ENCODE peak calls at places on chromosomes 3 and 15, in ten cellular contexts. F is H1, D is tibial nerve, V is mesendoderm, I is astrocyte, J is neural progenitor cell, Q is hepatocyte, N is endothelial cell of umbilical vein, Y is DND-41, S is colonic mucosa. K is an unnamed sample.

GRCh38 chr3:109339714-109340648 is 2.6 kb upstream of the DPPA4 start:
- DNase-seq in I (no peak), J (no peak), N (no peak), S (no peak), Q (no peak), D (no peak), V (peak; percentile 67), Y (no peak), F (no peak), K (no peak)

GRCh38 chr3:188863999-188864406 is 307.8 kb upstream of the TPRG1 start:
- DNase-seq in D (no peak), V (no peak), Q (no peak), N (no peak), I (peak; percentile 86), S (no peak), Y (no peak), F (no peak), J (no peak), K (no peak)

GRCh38 chr3:8341853-8342252 is 159.8 kb upstream of the LMCD1 start:
- DNase-seq in I (no peak), D (no peak), N (no peak), J (no peak), Y (no peak), F (no peak), V (no peak), Q (no peak), S (no peak), K (no peak)

GRCh38 chr3:108036984-108037741 is 53.7 kb downstream of the CD47 start:
- DNase-seq in J (no peak), S (no peak), N (no peak), D (no peak), I (peak; percentile 16), V (no peak), F (no peak), Y (no peak), Q (no peak), K (no peak)

GRCh38 chr3:80192871-80193270 is 425.1 kb upstream of the ROBO1 start:
- DNase-seq in V (no peak), Y (no peak), F (no peak), S (no peak), N (peak; percentile 74), D (no peak), I (peak; percentile 29), J (no peak), Q (no peak), K (peak; percentile 34)

GRCh38 chr3:139130390-139131140 is 85.9 kb upstream of the PRR23C start:
- DNase-seq in I (no peak), V (no peak), Q (no peak), F (no peak), J (no peak), S (no peak), N (no peak), Y (no peak), D (no peak), K (no peak)

GRCh38 chr15:75554717-75555116 is 24.4 kb downstream of the PTPN9 start:
- DNase-seq in N (no peak), Y (no peak), S (no peak), Q (no peak), D (no peak), F (no peak), V (no peak), J (peak; percentile 5), I (peak; percentile 54), K (peak; percentile 53)

GRCh38 chr3:66502267-66502874 is 1.5 kb upstream of the LRIG1 start:
- DNase-seq in S (no peak), V (no peak), N (no peak), J (no peak), F (no peak), D (no peak), Y (no peak), I (no peak), Q (no peak), K (no peak)

DNA sequence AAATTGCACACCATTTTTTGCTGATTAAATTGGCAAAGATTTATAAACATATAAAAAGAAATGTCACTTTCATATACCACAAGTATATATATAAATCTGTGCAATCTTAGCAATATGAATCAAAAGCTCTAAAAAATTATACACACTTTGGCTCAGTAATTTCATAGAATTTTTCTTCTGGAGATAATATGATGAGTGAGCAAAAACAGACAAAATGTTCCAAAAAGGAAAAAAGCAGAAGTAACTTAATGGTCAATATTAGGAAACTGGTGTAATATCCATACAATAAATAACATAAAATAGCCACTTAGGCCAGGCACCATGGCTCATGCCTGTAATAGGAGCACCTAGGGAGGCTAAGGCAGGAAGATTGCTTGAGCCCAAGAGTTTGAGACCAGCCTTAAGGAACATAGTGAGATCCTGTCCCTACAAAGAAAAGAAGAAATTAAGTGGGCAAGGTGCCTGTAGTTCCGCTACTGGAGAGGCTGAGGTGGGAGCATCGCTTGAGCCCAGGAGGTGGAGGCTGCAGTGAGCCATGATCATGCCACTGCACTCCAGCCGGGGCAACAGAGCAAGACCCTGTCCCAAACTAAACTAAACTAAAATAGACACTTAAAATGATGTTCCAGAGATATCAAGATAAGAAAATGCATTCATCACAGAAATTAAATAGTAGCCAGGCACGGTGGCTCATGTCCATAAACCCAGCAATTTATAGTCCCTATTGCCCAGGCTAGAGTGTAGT is 52.1 kb downstream of the TFDP2 start:
- DNase-seq in N (no peak), I (no peak), S (no peak), F (no peak), J (no peak), V (no peak), D (no peak), Y (no peak), Q (no peak), K (no peak)
- H3K27ac ChIP-seq in N (no peak overlapping the region), I (no peak overlapping the region), S (no peak overlapping the region), F (no peak overlapping the region), J (no peak overlapping the region), V (no peak overlapping the region), D (no peak overlapping the region), Y (peak overlapping the region; percentile 95), Q (no peak overlapping the region), K (no peak overlapping the region)

GRCh38 chr3:141915016-141915415 is 38.6 kb downstream of the ATP1B3 start:
- DNase-seq in S (no peak), F (no peak), V (no peak), J (no peak), I (peak; percentile 42), N (no peak), Y (no peak), Q (no peak), D (no peak), K (peak; percentile 28)

GRCh38 chr3:141915766-141916165 is 39.3 kb downstream of the ATP1B3 start:
- DNase-seq in Y (no peak), S (no peak), J (no peak), Q (no peak), I (peak; percentile 52), D (no peak), V (no peak), F (no peak), N (no peak), K (no peak)

GRCh38 chr3:141909408-141909807 is 33.0 kb downstream of the ATP1B3 start:
- DNase-seq in N (no peak), J (no peak), F (no peak), I (no peak), V (no peak), S (no peak), Q (no peak), Y (no peak), D (no peak), K (no peak)

GRCh38 chr3:141914311-141914710 is 37.9 kb downstream of the ATP1B3 start:
- DNase-seq in N (no peak), I (no peak), F (no peak), V (no peak), S (no peak), Y (no peak), D (no peak), J (no peak), Q (no peak), K (no peak)

GRCh38 chr3:141913150-141913811 is 36.8 kb downstream of the ATP1B3 start:
- DNase-seq in S (peak; percentile 56), D (peak; percentile 43), I (peak; percentile 34), V (peak; percentile 79), Q (peak; percentile 55), Y (peak; percentile 62), J (peak; percentile 63), N (peak; percentile 71), F (no peak), K (peak; percentile 56)
- H3K36me3 ChIP-seq in S (peaks cover 3% of the 10 kb centered on the region), D (peaks cover 3% of the 10 kb centered on the region), I (peaks cover 28% of the 10 kb centered on the region), V (peaks cover 3% of the 10 kb centered on the region), Q (no peaks in the 10 kb centered on the region), Y (peaks cover 88% of the 10 kb centered on the region), J (peaks cover 19% of the 10 kb centered on the region), N (peaks cover 13% of the 10 kb centered on the region), F (peaks cover 2% of the 10 kb centered on the region), K (peaks cover 35% of the 10 kb centered on the region)

DNA sequence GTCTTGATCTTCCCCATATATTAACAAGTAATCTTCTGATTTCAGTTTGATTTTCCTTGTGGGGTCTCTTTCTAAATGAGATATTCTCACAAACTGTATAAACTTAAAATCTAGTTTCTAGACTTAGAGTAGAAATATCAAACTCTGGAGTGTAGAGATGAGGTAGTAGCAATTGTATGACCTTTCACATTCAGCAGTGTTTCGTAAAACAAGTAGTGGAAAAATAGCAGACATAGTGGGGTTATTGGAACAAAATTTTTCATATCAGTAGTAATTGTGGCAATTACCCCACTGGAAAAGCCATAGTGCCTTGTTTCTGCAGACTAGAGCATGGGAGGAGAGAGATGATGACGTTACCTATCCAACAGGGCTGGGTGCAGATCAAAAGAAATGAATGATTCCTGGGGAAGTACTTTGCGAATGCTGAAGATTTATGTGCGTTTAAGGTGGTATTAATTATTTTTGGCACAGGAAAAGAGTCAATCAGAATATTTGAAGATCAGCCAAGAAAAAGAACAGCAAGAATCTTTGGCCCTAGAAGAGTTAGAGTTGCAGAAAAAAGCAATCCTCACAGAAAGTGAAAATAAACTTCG is 147.0 kb upstream of the LRRFIP2 start:
- DNase-seq in V (no peak), N (peak; percentile 53), F (no peak), Y (no peak), S (no peak), I (peak; percentile 60), Q (no peak), D (no peak), J (no peak), K (no peak)
- H3K4me3 ChIP-seq in V (no peak overlapping the region), N (no peak overlapping the region), F (no peak overlapping the region), Y (no peak overlapping the region), S (no peak overlapping the region), I (no peak overlapping the region), Q (no peak overlapping the region), D (no peak overlapping the region), J (no peak overlapping the region), K (no peak overlapping the region)

GRCh38 chr15:64070965-64071851 is 22.4 kb downstream of the CIAO2A start:
- DNase-seq in I (peak; percentile 80), N (peak; percentile 86), D (peak; percentile 58), F (no peak), Q (peak; percentile 83), J (no peak), S (peak; percentile 64), V (no peak), Y (no peak), K (peak; percentile 86)

GRCh38 chr15:64068133-64068532 is 21.8 kb upstream of the DAPK2 start:
- DNase-seq in I (no peak), N (no peak), F (no peak), Y (no peak), Q (no peak), S (no peak), D (no peak), V (no peak), J (no peak), K (no peak)

GRCh38 chr15:64067564-64068030 is 21.3 kb upstream of the DAPK2 start:
- DNase-seq in I (no peak), S (peak; percentile 80), J (peak; percentile 81), Q (peak; percentile 82), D (peak; percentile 81), V (peak; percentile 75), Y (peak; percentile 72), F (peak; percentile 93), N (peak; percentile 64), K (peak; percentile 60)

GRCh38 chr15:64071931-64072765 is 21.5 kb downstream of the CIAO2A start:
- DNase-seq in S (no peak), D (no peak), Y (no peak), Q (no peak), I (no peak), F (no peak), N (no peak), V (no peak), J (no peak), K (no peak)

GRCh38 chr15:64070106-64070505 is 23.5 kb downstream of the CIAO2A start:
- DNase-seq in F (no peak), Q (peak; percentile 32), V (no peak), S (no peak), N (no peak), J (no peak), D (no peak), Y (no peak), I (no peak), K (no peak)
- H3K27ac ChIP-seq in F (no peak overlapping the region), Q (peak overlapping the region; percentile 92), V (no peak overlapping the region), S (no peak overlapping the region), N (no peak overlapping the region), J (no peak overlapping the region), D (peak overlapping the region; percentile 74), Y (no peak overlapping the region), I (no peak overlapping the region), K (no peak overlapping the region)

K was measured in brain microvascular endothelial cell.